ENCODE peak calls at places on chromosomes 12 and 14, in six cellular contexts. H is breast epithelium, E is transverse colon, M is testis, K is skeletal muscle cell, Q is aorta. U is an unnamed sample.

GRCh38 chr12:65800928-65801327 is 23.4 kb upstream of the HMGA2 start:
- DNase-seq in Q (no peak), K (no peak), M (no peak), E (no peak), H (no peak), U (no peak)

GRCh38 chr14:80973918-80974317 is 18.5 kb downstream of the TSHR start:
- DNase-seq in Q (no peak), H (no peak), K (no peak), E (no peak), M (no peak), U (no peak)

GRCh38 chr12:51216652-51217051 is 1.2 kb downstream of the POU6F1 start:
- DNase-seq in M (no peak), H (no peak), K (no peak), Q (no peak), E (no peak), U (no peak)

GRCh38 chr14:101965145-101965531 is 765 bp downstream of the DYNC1H1 start:
- DNase-seq in H (peak), M (peak), K (no peak), E (peak), Q (peak), U (peak)

GRCh38 chr12:119153477-119154434 is 25.0 kb upstream of the HSPB8 start:
- DNase-seq in E (peak), Q (peak), H (no peak), K (no peak), M (peak), U (no peak)

GRCh38 chr14:95514131-95515079 is 2.0 kb downstream of the SYNE3 start:
- DNase-seq in M (no peak), E (no peak), Q (peak), H (no peak), K (no peak), U (no peak)

GRCh38 chr14:91372680-91373495 is 44.7 kb downstream of the CCDC88C start:
- DNase-seq in E (peak), K (no peak), Q (no peak), H (no peak), M (no peak), U (no peak)

GRCh38 chr12:9347328-9348127 is 139.3 kb upstream of the PZP start:
- DNase-seq in E (no peak), K (peak), Q (no peak), M (no peak), H (no peak), U (no peak)

GRCh38 chr12:128914908-128915563 is 61.8 kb downstream of the GLT1D1 start:
- DNase-seq in H (no peak), E (no peak), Q (no peak), M (no peak), K (no peak), U (no peak)

GRCh38 chr12:93699271-93700141 is 22.3 kb downstream of the CRADD start:
- DNase-seq in K (peak), E (no peak), H (no peak), Q (no peak), M (no peak), U (no peak)

DNA sequence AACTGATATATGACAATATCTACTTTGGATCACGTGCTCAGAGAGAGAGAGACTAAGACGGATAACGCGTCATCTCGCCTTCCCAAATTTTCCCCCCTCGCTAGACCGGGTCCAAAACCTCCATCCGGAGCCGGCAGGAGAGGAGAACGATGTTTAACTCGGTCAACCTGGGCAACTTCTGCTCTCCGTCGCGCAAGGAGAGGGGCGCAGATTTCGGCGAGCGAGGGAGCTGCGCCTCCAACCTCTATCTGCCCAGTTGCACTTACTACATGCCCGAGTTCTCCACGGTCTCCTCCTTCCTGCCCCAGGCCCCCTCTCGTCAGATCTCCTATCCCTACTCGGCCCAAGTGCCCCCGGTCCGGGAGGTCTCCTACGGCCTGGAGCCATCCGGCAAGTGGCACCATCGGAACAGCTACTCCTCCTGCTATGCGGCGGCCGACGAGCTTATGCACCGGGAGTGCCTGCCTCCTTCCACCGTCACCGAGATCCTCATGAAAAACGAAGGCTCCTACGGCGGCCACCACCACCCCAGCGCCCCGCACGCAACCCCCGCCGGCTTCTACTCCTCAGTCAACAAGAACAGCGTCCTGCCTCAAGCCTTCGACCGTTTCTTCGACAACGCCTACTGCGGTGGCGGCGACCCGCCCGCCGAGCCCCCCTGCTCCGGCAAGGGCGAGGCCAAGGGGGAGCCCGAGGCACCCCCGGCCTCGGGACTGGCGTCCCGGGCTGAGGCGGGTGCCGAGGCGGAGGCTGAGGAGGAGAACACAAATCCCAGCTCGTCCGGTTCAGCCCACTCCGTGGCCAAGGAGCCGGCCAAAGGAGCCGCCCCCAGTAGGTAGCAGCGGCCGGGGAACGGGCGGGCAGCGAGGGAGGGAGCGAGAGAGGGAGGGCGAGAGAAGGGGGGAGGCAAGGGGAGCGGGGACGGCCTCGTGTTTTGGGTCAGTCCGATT is at the start of gene HOXC11:
- DNase-seq in M (no peak), Q (no peak), E (no peak), H (no peak), K (no peak), U (no peak)
- H3K4me3 ChIP-seq in M (peak), Q (no peak), E (no peak), H (peak), K (peak), U (no peak)

DNA sequence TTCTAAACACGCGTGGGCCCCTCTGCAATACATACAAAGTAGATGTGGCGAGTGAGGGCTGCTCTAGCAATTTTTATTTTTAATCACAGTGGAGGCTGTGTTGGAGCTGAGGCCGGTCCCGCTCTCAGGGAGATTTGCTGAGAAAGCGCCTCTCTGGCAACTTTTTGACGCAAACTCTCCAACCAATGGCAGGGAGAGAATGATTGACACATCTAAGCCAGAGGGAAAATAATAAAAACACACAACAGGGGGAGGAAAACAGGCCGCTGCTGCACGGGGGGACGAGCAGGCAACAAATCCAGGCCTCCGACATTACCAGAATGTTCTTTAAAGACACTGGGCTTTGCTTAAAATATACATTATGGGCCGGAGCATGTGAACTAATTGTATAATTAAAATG is at the start of gene OTX2:
- DNase-seq in Q (no peak), H (no peak), E (no peak), M (no peak), K (no peak), U (no peak)
- H3K4me3 ChIP-seq in Q (no peak), H (no peak), E (no peak), M (peak), K (no peak), U (no peak)

GRCh38 chr14:104977008-104977680 is 1.0 kb downstream of the AHNAK2 start:
- DNase-seq in Q (peak), K (no peak), H (no peak), M (no peak), E (no peak), U (no peak)
- H3K4me3 ChIP-seq in Q (no peak), K (peak), H (peak), M (peak), E (peak), U (peak)

GRCh38 chr14:23365353-23366162 is 586 bp upstream of the EFS start:
- DNase-seq in Q (no peak), K (no peak), H (no peak), E (no peak), M (no peak), U (peak)
- H3K4me3 ChIP-seq in Q (peak), K (peak), H (peak), E (peak), M (peak), U (peak)

GRCh38 chr12:70635713-70636112 is 1.5 kb downstream of the PTPRB start:
- DNase-seq in M (no peak), K (no peak), E (no peak), H (no peak), Q (no peak), U (no peak)
- H3K4me3 ChIP-seq in M (no peak), K (no peak), E (no peak), H (no peak), Q (no peak), U (no peak)

DNA sequence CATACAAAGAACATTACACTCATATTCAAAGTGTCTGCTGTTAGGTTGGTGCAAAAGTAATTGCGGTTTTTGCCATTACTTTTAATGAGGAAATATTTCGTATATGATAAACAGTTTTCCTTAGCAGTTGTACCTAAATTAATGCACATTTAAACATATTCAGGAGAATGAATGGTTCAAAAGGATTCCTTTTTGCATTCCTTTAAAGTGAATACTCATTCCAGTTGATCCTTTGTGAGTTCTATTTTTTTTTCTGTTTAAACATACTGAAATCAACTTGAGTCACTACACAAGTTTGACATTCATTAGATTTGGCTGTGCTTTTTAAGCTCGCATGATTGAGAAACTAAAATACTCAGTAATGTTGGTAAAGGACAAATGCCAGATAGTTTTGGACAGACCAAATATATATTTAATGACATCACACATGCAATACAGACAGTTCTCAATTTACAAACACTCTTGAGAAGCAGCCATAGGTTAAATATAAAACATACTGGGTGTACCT is 13.8 kb upstream of the SLC38A2 start:
- DNase-seq in H (no peak), E (no peak), M (no peak), Q (no peak), K (peak), U (no peak)
- H3K4me3 ChIP-seq in H (no peak), E (no peak), M (no peak), Q (no peak), K (no peak), U (peak)